ENCODE peak calls at places on chromosome 10, in nine cellular contexts. B, Z, U, W, A, T, C, L and X are unnamed samples.

GRCh38 chr10:123945506-123945905 is 53.9 kb upstream of the CPXM2 start:
- DNase-seq in L (peak), A (no peak), W (no peak), T (no peak), B (no peak), U (peak), C (no peak), Z (peak), X (no peak)

GRCh38 chr10:14384096-14384730 is 53.5 kb upstream of the FRMD4A start:
- DNase-seq in B (no peak), U (no peak), T (no peak), L (no peak), C (no peak), A (no peak), W (no peak), Z (peak), X (no peak)

GRCh38 chr10:5960070-5960972 is 17.0 kb downstream of the IL15RA start:
- DNase-seq in Z (no peak), T (no peak), A (peak), B (no peak), W (no peak), L (no peak), U (no peak), C (no peak), X (no peak)

GRCh38 chr10:114404171-114405010 is at the start of gene AFAP1L2:
- DNase-seq in B (no peak), W (no peak), A (no peak), U (peak), L (no peak), C (no peak), Z (no peak), T (peak), X (no peak)

GRCh38 chr10:16816142-16816541 is 1.1 kb downstream of the RSU1 start:
- DNase-seq in A (no peak), B (no peak), W (no peak), Z (peak), U (peak), C (no peak), L (no peak), T (no peak), X (peak)

GRCh38 chr10:110168601-110169481 is 38.6 kb upstream of the MXI1 start:
- DNase-seq in W (no peak), C (no peak), B (no peak), L (no peak), A (no peak), T (no peak), Z (no peak), U (no peak), X (no peak)

GRCh38 chr10:974038-974784 is 14.0 kb upstream of the GTPBP4 start:
- DNase-seq in Z (peak), A (peak), T (no peak), B (no peak), W (no peak), L (no peak), U (no peak), C (peak), X (no peak)

GRCh38 chr10:109474817-109475216 is 448.5 kb downstream of the XPNPEP1 start:
- DNase-seq in B (no peak), T (peak), A (no peak), U (no peak), W (no peak), C (no peak), L (no peak), Z (no peak), X (no peak)

GRCh38 chr10:119233821-119234220 is 26.4 kb downstream of the GRK5 start:
- DNase-seq in W (no peak), T (no peak), L (no peak), A (peak), C (no peak), Z (peak), U (no peak), B (no peak), X (no peak)

GRCh38 chr10:92387289-92387940 is 96.4 kb downstream of the MARCHF5 start:
- DNase-seq in T (peak), B (peak), W (no peak), A (peak), C (no peak), Z (peak), L (no peak), U (peak), X (peak)

GRCh38 chr10:24505759-24506158 is 217.9 kb downstream of the ARHGAP21 start:
- DNase-seq in C (no peak), W (no peak), L (peak), T (no peak), Z (peak), B (no peak), U (no peak), A (peak), X (peak)

GRCh38 chr10:2341298-2341697 is 604.0 kb upstream of the ADARB2 start:
- DNase-seq in W (no peak), T (no peak), L (no peak), U (no peak), Z (no peak), C (no peak), A (no peak), B (no peak), X (no peak)